ENCODE peak calls at places on chromosomes 6 and 20, in seven cellular contexts. One of them, this sample, is unnamed.

GRCh38 chr20:5947276-5947675 is 3.1 kb downstream of the TRMT6 start:
- DNase-seq in CD4-positive, alpha-beta T cell: no peak
- DNase-seq in IMR-90: no peak
- DNase-seq in MM.1S: no peak
- DNase-seq in ascending aorta: no peak
- DNase-seq in effector memory CD4-positive, alpha-beta T cell: no peak
- DNase-seq in left ventricle myocardium inferior: no peak
- DNase-seq in this sample: no peak

GRCh38 chr6:101666256-101666655 is 272.7 kb downstream of the GRIK2 start:
- DNase-seq in ascending aorta: no peak
- DNase-seq in effector memory CD4-positive, alpha-beta T cell: no peak
- DNase-seq in IMR-90: peak; percentile 80
- DNase-seq in MM.1S: no peak
- DNase-seq in left ventricle myocardium inferior: no peak
- DNase-seq in CD4-positive, alpha-beta T cell: no peak
- DNase-seq in this sample: no peak

GRCh38 chr6:157099912-157100593 is 223.3 kb downstream of the TMEM242 start:
- DNase-seq in ascending aorta: no peak
- DNase-seq in effector memory CD4-positive, alpha-beta T cell: no peak
- DNase-seq in MM.1S: no peak
- DNase-seq in IMR-90: no peak
- DNase-seq in left ventricle myocardium inferior: no peak
- DNase-seq in CD4-positive, alpha-beta T cell: peak; percentile 8
- DNase-seq in this sample: no peak

GRCh38 chr6:103798166-103798565 is 1061.6 kb downstream of the HACE1 start:
- DNase-seq in IMR-90: no peak
- DNase-seq in effector memory CD4-positive, alpha-beta T cell: no peak
- DNase-seq in CD4-positive, alpha-beta T cell: no peak
- DNase-seq in MM.1S: no peak
- DNase-seq in left ventricle myocardium inferior: no peak
- DNase-seq in ascending aorta: no peak
- DNase-seq in this sample: no peak

GRCh38 chr6:150959071-150959637 is 93.7 kb downstream of the MTHFD1L start:
- DNase-seq in IMR-90: no peak
- DNase-seq in CD4-positive, alpha-beta T cell: no peak
- DNase-seq in effector memory CD4-positive, alpha-beta T cell: no peak
- DNase-seq in left ventricle myocardium inferior: no peak
- DNase-seq in ascending aorta: no peak
- DNase-seq in MM.1S: no peak
- DNase-seq in this sample: no peak

GRCh38 chr6:13859871-13860555 is 45.7 kb upstream of the MCUR1 start:
- DNase-seq in effector memory CD4-positive, alpha-beta T cell: no peak
- DNase-seq in ascending aorta: no peak
- DNase-seq in IMR-90: no peak
- DNase-seq in MM.1S: no peak
- DNase-seq in left ventricle myocardium inferior: no peak
- DNase-seq in CD4-positive, alpha-beta T cell: no peak
- DNase-seq in this sample: no peak

GRCh38 chr20:33914871-33915270 is 78.8 kb upstream of the RALY start:
- DNase-seq in ascending aorta: no peak
- DNase-seq in CD4-positive, alpha-beta T cell: peak; percentile 38
- DNase-seq in IMR-90: peak; percentile 94
- DNase-seq in MM.1S: peak; percentile 91
- DNase-seq in left ventricle myocardium inferior: no peak
- DNase-seq in effector memory CD4-positive, alpha-beta T cell: peak; percentile 3
- DNase-seq in this sample: no peak

GRCh38 chr20:59656417-59656816 is 52.1 kb downstream of the PHACTR3 start:
- DNase-seq in ascending aorta: no peak
- DNase-seq in left ventricle myocardium inferior: no peak
- DNase-seq in effector memory CD4-positive, alpha-beta T cell: no peak
- DNase-seq in CD4-positive, alpha-beta T cell: no peak
- DNase-seq in IMR-90: no peak
- DNase-seq in MM.1S: no peak
- DNase-seq in this sample: no peak

GRCh38 chr6:144156334-144156733 is 6.0 kb downstream of the STX11 start:
- DNase-seq in IMR-90: no peak
- DNase-seq in ascending aorta: no peak
- DNase-seq in CD4-positive, alpha-beta T cell: no peak
- DNase-seq in MM.1S: peak; percentile 18
- DNase-seq in left ventricle myocardium inferior: no peak
- DNase-seq in effector memory CD4-positive, alpha-beta T cell: no peak
- DNase-seq in this sample: no peak

GRCh38 chr6:136784271-136784664 is 8.0 kb downstream of the MAP3K5 start:
- DNase-seq in effector memory CD4-positive, alpha-beta T cell: no peak
- DNase-seq in IMR-90: no peak
- DNase-seq in MM.1S: no peak
- DNase-seq in left ventricle myocardium inferior: no peak
- DNase-seq in CD4-positive, alpha-beta T cell: no peak
- DNase-seq in ascending aorta: no peak
- DNase-seq in this sample: no peak

GRCh38 chr6:151690303-151690702 is 117.2 kb upstream of the ESR1 start:
- DNase-seq in effector memory CD4-positive, alpha-beta T cell: no peak
- DNase-seq in ascending aorta: no peak
- DNase-seq in MM.1S: peak; percentile 65
- DNase-seq in IMR-90: no peak
- DNase-seq in CD4-positive, alpha-beta T cell: no peak
- DNase-seq in left ventricle myocardium inferior: no peak
- DNase-seq in this sample: no peak

GRCh38 chr6:45658958-45659357 is 281.2 kb upstream of the SUPT3H start:
- DNase-seq in IMR-90: no peak
- DNase-seq in MM.1S: no peak
- DNase-seq in CD4-positive, alpha-beta T cell: no peak
- DNase-seq in ascending aorta: peak; percentile 9
- DNase-seq in left ventricle myocardium inferior: no peak
- DNase-seq in effector memory CD4-positive, alpha-beta T cell: no peak
- DNase-seq in this sample: no peak

GRCh38 chr6:115000736-115001135 is 657.9 kb upstream of the HS3ST5 start:
- DNase-seq in MM.1S: no peak
- DNase-seq in CD4-positive, alpha-beta T cell: no peak
- DNase-seq in effector memory CD4-positive, alpha-beta T cell: no peak
- DNase-seq in left ventricle myocardium inferior: no peak
- DNase-seq in ascending aorta: no peak
- DNase-seq in IMR-90: no peak
- DNase-seq in this sample: no peak

GRCh38 chr6:44636576-44637248 is 249.2 kb downstream of the CDC5L start:
- DNase-seq in IMR-90: no peak
- DNase-seq in effector memory CD4-positive, alpha-beta T cell: no peak
- DNase-seq in CD4-positive, alpha-beta T cell: no peak
- DNase-seq in ascending aorta: no peak
- DNase-seq in left ventricle myocardium inferior: no peak
- DNase-seq in MM.1S: no peak
- DNase-seq in this sample: no peak

GRCh38 chr6:100712997-100713396 is 168.1 kb downstream of the ASCC3 start:
- DNase-seq in IMR-90: no peak
- DNase-seq in MM.1S: no peak
- DNase-seq in ascending aorta: no peak
- DNase-seq in effector memory CD4-positive, alpha-beta T cell: no peak
- DNase-seq in left ventricle myocardium inferior: no peak
- DNase-seq in CD4-positive, alpha-beta T cell: no peak
- DNase-seq in this sample: no peak

GRCh38 chr6:158938811-158939254 is 61.2 kb downstream of the RSPH3 start:
- DNase-seq in MM.1S: no peak
- DNase-seq in effector memory CD4-positive, alpha-beta T cell: no peak
- DNase-seq in ascending aorta: no peak
- DNase-seq in CD4-positive, alpha-beta T cell: no peak
- DNase-seq in left ventricle myocardium inferior: no peak
- DNase-seq in IMR-90: no peak
- DNase-seq in this sample: no peak

GRCh38 chr6:148203281-148203925 is 139.2 kb upstream of the SASH1 start:
- DNase-seq in effector memory CD4-positive, alpha-beta T cell: no peak
- DNase-seq in CD4-positive, alpha-beta T cell: no peak
- DNase-seq in ascending aorta: no peak
- DNase-seq in MM.1S: no peak
- DNase-seq in IMR-90: peak; percentile 98
- DNase-seq in left ventricle myocardium inferior: no peak
- DNase-seq in this sample: no peak

GRCh38 chr20:50574108-50574507 is 63.9 kb downstream of the PTPN1 start:
- DNase-seq in ascending aorta: peak; percentile 58
- DNase-seq in MM.1S: no peak
- DNase-seq in CD4-positive, alpha-beta T cell: no peak
- DNase-seq in IMR-90: no peak
- DNase-seq in effector memory CD4-positive, alpha-beta T cell: no peak
- DNase-seq in left ventricle myocardium inferior: no peak
- DNase-seq in this sample: no peak
- H3K27ac ChIP-seq in ascending aorta: peak overlapping the region; percentile 81
- H3K27ac ChIP-seq in MM.1S: no peak overlapping the region
- H3K27ac ChIP-seq in CD4-positive, alpha-beta T cell: no peak overlapping the region
- H3K27ac ChIP-seq in IMR-90: no peak overlapping the region
- H3K27ac ChIP-seq in effector memory CD4-positive, alpha-beta T cell: no peak overlapping the region
- H3K27ac ChIP-seq in left ventricle myocardium inferior: peak overlapping the region; percentile 84
- H3K27ac ChIP-seq in this sample: peak overlapping the region; percentile 72

DNA sequence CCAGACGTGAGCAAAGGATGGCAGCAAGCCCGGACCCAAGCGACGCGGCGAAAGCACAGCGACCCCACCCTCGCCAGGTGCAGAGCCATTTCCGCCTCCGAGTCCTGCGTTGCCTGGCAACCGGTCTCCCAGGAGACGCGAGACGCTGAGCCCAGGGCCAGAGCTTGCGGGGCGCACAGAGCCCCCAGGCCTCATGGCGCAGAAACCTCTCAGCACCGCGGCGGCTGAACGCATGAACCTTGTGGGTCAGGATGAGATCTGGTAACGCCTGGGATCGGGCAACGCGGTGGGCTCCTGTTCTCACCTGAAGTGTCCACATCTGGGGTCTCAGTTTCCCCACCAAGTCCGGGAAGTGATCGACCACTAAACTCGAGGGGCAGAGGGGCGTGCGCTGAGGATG is 77.7 kb downstream of the ANKRD60 start:
- DNase-seq in IMR-90: no peak
- DNase-seq in ascending aorta: no peak
- DNase-seq in MM.1S: no peak
- DNase-seq in left ventricle myocardium inferior: no peak
- DNase-seq in effector memory CD4-positive, alpha-beta T cell: no peak
- DNase-seq in CD4-positive, alpha-beta T cell: no peak
- DNase-seq in this sample: no peak
- H3K27me3 ChIP-seq in IMR-90: peaks cover 13% of the 10 kb centered on the region
- H3K27me3 ChIP-seq in ascending aorta: no peaks in the 10 kb centered on the region
- H3K27me3 ChIP-seq in MM.1S: peaks cover 98% of the 10 kb centered on the region
- H3K27me3 ChIP-seq in left ventricle myocardium inferior: peaks cover 98% of the 10 kb centered on the region
- H3K27me3 ChIP-seq in effector memory CD4-positive, alpha-beta T cell: peaks cover 5% of the 10 kb centered on the region
- H3K27me3 ChIP-seq in CD4-positive, alpha-beta T cell: peaks cover 26% of the 10 kb centered on the region
- H3K27me3 ChIP-seq in this sample: no peaks in the 10 kb centered on the region

DNA sequence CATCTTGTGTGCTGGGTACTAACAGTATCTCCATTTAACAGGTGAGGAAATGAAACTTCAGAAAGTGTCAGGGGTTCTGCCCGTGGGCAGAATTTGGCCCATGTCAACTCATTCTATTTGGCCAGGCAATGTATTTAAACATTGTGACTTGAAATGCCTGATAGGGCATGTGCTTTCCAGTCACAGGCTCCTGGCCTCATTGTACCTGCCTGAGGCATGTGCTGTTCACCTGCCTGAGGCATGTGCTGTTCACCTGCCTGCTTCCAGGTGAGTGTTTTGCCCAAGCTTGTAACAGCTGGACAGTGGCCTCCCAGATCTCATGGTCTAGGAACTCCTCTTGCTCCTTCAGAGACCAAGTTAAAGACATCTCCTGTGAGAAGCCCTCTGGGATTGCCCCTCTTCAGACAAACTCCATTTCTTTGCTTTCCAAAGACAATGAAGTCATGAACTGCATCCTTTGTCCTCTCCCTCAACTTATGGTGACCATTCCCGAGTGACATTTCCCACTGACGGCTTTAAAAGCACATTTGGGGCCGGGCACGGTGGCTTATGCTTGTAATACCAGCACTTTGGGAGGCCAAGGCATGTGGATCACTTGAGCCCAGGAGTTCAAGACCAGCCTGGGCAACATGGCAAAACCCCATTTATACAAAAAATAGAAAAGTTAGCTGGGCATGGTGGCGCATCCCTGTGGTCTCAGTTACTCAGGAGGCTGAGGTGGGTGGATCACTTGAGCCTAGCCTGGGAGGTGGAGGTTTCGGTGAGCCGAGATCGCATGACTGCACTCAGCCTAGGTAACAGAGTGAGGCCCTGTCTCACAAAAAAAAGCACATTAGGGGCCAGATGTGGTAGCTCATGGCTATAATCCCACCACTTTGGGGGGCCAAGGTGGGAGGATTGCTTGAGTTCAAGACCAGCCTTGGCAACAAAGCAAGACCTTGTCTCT is 48.7 kb downstream of the BCAS4 start:
- DNase-seq in left ventricle myocardium inferior: no peak
- DNase-seq in CD4-positive, alpha-beta T cell: no peak
- DNase-seq in effector memory CD4-positive, alpha-beta T cell: no peak
- DNase-seq in IMR-90: no peak
- DNase-seq in MM.1S: no peak
- DNase-seq in ascending aorta: no peak
- DNase-seq in this sample: no peak
- H3K27ac ChIP-seq in left ventricle myocardium inferior: no peak overlapping the region
- H3K27ac ChIP-seq in CD4-positive, alpha-beta T cell: no peak overlapping the region
- H3K27ac ChIP-seq in effector memory CD4-positive, alpha-beta T cell: no peak overlapping the region
- H3K27ac ChIP-seq in IMR-90: no peak overlapping the region
- H3K27ac ChIP-seq in MM.1S: no peak overlapping the region
- H3K27ac ChIP-seq in ascending aorta: no peak overlapping the region
- H3K27ac ChIP-seq in this sample: peak overlapping the region; percentile 30

GRCh38 chr20:15703171-15703911 is 869.9 kb downstream of the KIF16B start:
- DNase-seq in IMR-90: peak; percentile 87
- DNase-seq in ascending aorta: no peak
- DNase-seq in CD4-positive, alpha-beta T cell: no peak
- DNase-seq in left ventricle myocardium inferior: no peak
- DNase-seq in effector memory CD4-positive, alpha-beta T cell: no peak
- DNase-seq in MM.1S: no peak
- DNase-seq in this sample: no peak

GRCh38 chr20:15705975-15706374 is 867.3 kb downstream of the KIF16B start:
- DNase-seq in CD4-positive, alpha-beta T cell: no peak
- DNase-seq in effector memory CD4-positive, alpha-beta T cell: no peak
- DNase-seq in left ventricle myocardium inferior: no peak
- DNase-seq in MM.1S: no peak
- DNase-seq in ascending aorta: no peak
- DNase-seq in IMR-90: no peak
- DNase-seq in this sample: no peak

GRCh38 chr20:15711177-15711576 is 862.1 kb downstream of the KIF16B start:
- DNase-seq in effector memory CD4-positive, alpha-beta T cell: no peak
- DNase-seq in ascending aorta: no peak
- DNase-seq in CD4-positive, alpha-beta T cell: no peak
- DNase-seq in left ventricle myocardium inferior: no peak
- DNase-seq in MM.1S: no peak
- DNase-seq in IMR-90: no peak
- DNase-seq in this sample: no peak

GRCh38 chr20:15706719-15707118 is 866.5 kb downstream of the KIF16B start:
- DNase-seq in IMR-90: peak; percentile 28
- DNase-seq in CD4-positive, alpha-beta T cell: no peak
- DNase-seq in MM.1S: no peak
- DNase-seq in ascending aorta: no peak
- DNase-seq in left ventricle myocardium inferior: no peak
- DNase-seq in effector memory CD4-positive, alpha-beta T cell: no peak
- DNase-seq in this sample: no peak

DNA sequence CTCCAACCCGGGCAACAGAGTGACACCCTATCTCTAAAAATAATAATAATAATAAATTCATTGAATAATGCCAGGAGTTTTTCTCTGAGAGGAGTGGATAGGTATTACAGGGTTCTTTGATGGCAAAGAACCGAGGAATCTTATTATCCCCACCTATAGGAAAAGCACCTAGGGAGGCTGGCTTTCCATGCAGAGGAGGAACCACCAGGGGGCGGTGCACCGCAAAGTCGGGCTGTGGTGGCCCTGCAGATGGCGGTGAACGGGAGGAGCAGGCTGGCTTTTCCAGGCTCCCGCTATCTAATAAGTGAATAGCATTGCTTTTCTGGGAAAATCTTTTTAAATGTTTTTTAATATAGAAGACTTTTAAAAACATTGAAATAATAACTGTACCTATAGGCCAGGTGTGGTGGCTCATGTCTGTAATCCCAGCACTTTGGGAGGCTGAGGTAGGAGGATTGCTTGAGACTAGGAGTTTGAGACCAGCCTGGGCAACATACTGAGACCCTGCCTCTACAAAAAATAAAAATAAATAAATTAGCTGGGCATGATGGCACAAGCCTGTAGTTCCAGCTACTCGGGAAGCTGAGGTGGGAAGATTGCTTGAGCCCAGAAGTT is 864.2 kb downstream of the KIF16B start:
- DNase-seq in effector memory CD4-positive, alpha-beta T cell: no peak
- DNase-seq in IMR-90: no peak
- DNase-seq in left ventricle myocardium inferior: peak; percentile 30
- DNase-seq in CD4-positive, alpha-beta T cell: no peak
- DNase-seq in MM.1S: peak; percentile 47
- DNase-seq in ascending aorta: no peak
- DNase-seq in this sample: no peak
- H3K27me3 ChIP-seq in effector memory CD4-positive, alpha-beta T cell: no peaks in the 10 kb centered on the region
- H3K27me3 ChIP-seq in IMR-90: no peaks in the 10 kb centered on the region
- H3K27me3 ChIP-seq in left ventricle myocardium inferior: peaks cover 3% of the 10 kb centered on the region
- H3K27me3 ChIP-seq in CD4-positive, alpha-beta T cell: no peaks in the 10 kb centered on the region
- H3K27me3 ChIP-seq in MM.1S: no peaks in the 10 kb centered on the region
- H3K27me3 ChIP-seq in ascending aorta: no peaks in the 10 kb centered on the region
- H3K27me3 ChIP-seq in this sample: no peaks in the 10 kb centered on the region